ENCODE peak calls at places on chromosomes 4 and X, in seven cellular contexts. Q, C, O, X, N, H and L are unnamed samples.

GRCh38 chrX:104166735-104167436 is 633 bp downstream of the FAM199X start:
- DNase-seq in O (no peak), N (no peak), C (no peak), Q (peak; percentile 4), X (no peak), H (no peak), L (no peak)

GRCh38 chrX:45322382-45322781 is 121.7 kb upstream of the DIPK2B start:
- DNase-seq in O (peak; percentile 46), Q (peak; percentile 16), X (peak; percentile 27), H (peak; percentile 74), N (no peak), C (peak; percentile 49), L (peak; percentile 56)

GRCh38 chrX:29547877-29548276 is 667.5 kb upstream of the MAGEB2 start:
- DNase-seq in Q (no peak), C (no peak), X (no peak), H (no peak), N (no peak), O (no peak), L (no peak)

GRCh38 chrX:67607436-67607835 is 63.6 kb downstream of the AR start:
- DNase-seq in X (no peak), O (no peak), Q (no peak), H (no peak), C (no peak), N (no peak), L (no peak)

GRCh38 chr4:89823416-89823815 is 13.5 kb downstream of the SNCA start:
- DNase-seq in H (no peak), X (no peak), C (no peak), N (no peak), Q (no peak), O (no peak), L (no peak)

GRCh38 chrX:2705461-2705860 is 14.4 kb downstream of the CD99 start:
- DNase-seq in Q (no peak), C (no peak), X (no peak), N (no peak), H (no peak), O (no peak), L (no peak)

GRCh38 chr4:41575207-41575606 is 37.2 kb downstream of the LIMCH1 start:
- DNase-seq in H (no peak), O (no peak), Q (no peak), X (no peak), C (no peak), N (no peak), L (no peak)

GRCh38 chr4:153114771-153115321 is 89.4 kb upstream of the TRIM2 start:
- DNase-seq in C (no peak), H (peak; percentile 90), N (no peak), Q (no peak), X (no peak), O (no peak), L (peak; percentile 30)

GRCh38 chr4:114734581-114734980 is 136.0 kb downstream of the UGT8 start:
- DNase-seq in C (peak; percentile 62), O (no peak), N (no peak), X (no peak), Q (no peak), H (no peak), L (no peak)

GRCh38 chr4:23957465-23957864 is 67.6 kb upstream of the PPARGC1A start:
- DNase-seq in Q (no peak), H (no peak), C (no peak), N (peak; percentile 11), X (no peak), O (no peak), L (no peak)

GRCh38 chrX:47200385-47201150 is 6.9 kb downstream of the UBA1 start:
- DNase-seq in Q (peak; percentile 48), O (no peak), X (no peak), H (peak; percentile 71), N (no peak), C (no peak), L (peak; percentile 22)

GRCh38 chrX:41559235-41559634 is 112.1 kb downstream of the NYX start:
- DNase-seq in X (no peak), C (no peak), H (no peak), O (peak; percentile 11), N (no peak), Q (no peak), L (no peak)